ENCODE peak calls at places on chromosomes 3 and 15, in eight cellular contexts. N is lower leg skin, T is psoas muscle, L is breast epithelium, Q is spleen, V is NB4, J is AG09309, I is MCF 10A. G is an unnamed sample.

GRCh38 chr15:95853350-95853749 is 477.1 kb upstream of the NR2F2 start:
- DNase-seq in J (no peak), V (no peak), L (no peak), T (no peak), Q (no peak), I (no peak), N (no peak), G (no peak)

GRCh38 chr15:41396111-41396510 is 6.2 kb downstream of the NDUFAF1 start:
- DNase-seq in I (no peak), Q (no peak), J (no peak), V (no peak), L (no peak), T (no peak), N (no peak), G (no peak)

GRCh38 chr15:42737529-42738328 is 801 bp upstream of the CDAN1 start:
- DNase-seq in T (no peak), Q (no peak), I (peak; percentile 62), V (no peak), J (no peak), N (no peak), L (no peak), G (no peak)

GRCh38 chr3:5128861-5129260 is 6.8 kb downstream of the ARL8B start:
- DNase-seq in Q (no peak), J (no peak), T (no peak), I (no peak), N (no peak), V (no peak), L (no peak), G (no peak)

GRCh38 chr3:42019144-42019952 is 57.4 kb upstream of the ULK4 start:
- DNase-seq in I (no peak), L (no peak), N (no peak), Q (no peak), V (no peak), T (no peak), J (no peak), G (no peak)

GRCh38 chr3:113631143-113631542 is 65.3 kb downstream of the USF3 start:
- DNase-seq in L (no peak), N (no peak), V (peak; percentile 52), Q (no peak), J (no peak), T (no peak), I (no peak), G (no peak)

GRCh38 chr3:53293867-53294266 is 38.0 kb upstream of the TKT start:
- DNase-seq in V (no peak), T (no peak), I (no peak), L (no peak), Q (no peak), N (no peak), J (no peak), G (no peak)

GRCh38 chr3:13517253-13517977 is 31.5 kb upstream of the FBLN2 start:
- DNase-seq in Q (no peak), N (peak; percentile 86), L (no peak), T (peak; percentile 87), I (no peak), J (no peak), V (no peak), G (peak; percentile 85)

GRCh38 chr3:108661699-108662098 is 72.2 kb downstream of the DZIP3 start:
- DNase-seq in J (no peak), T (no peak), L (no peak), V (no peak), Q (no peak), N (no peak), I (peak; percentile 0), G (no peak)

GRCh38 chr3:46861996-46862688 is 1.1 kb downstream of the MYL3 start:
- DNase-seq in T (peak; percentile 15), L (peak; percentile 31), Q (peak; percentile 38), N (no peak), J (no peak), I (no peak), V (no peak), G (peak; percentile 59)

GRCh38 chr3:11245827-11246662 is 26.2 kb upstream of the ATG7 start:
- DNase-seq in T (no peak), J (no peak), I (peak; percentile 24), V (no peak), L (no peak), Q (no peak), N (no peak), G (no peak)

GRCh38 chr3:132317229-132317948 is at the start of gene ACP3:
- DNase-seq in L (no peak), V (peak; percentile 92), J (peak; percentile 62), T (peak; percentile 18), Q (peak; percentile 78), N (peak; percentile 37), I (peak; percentile 73), G (no peak)

GRCh38 chr3:195773956-195774537 is 37.7 kb downstream of the MUC4 start:
- DNase-seq in I (no peak), T (no peak), L (no peak), V (no peak), N (no peak), Q (peak; percentile 41), J (no peak), G (no peak)

GRCh38 chr15:59539799-59540198 is 71.8 kb upstream of the GCNT3 start:
- DNase-seq in L (no peak), Q (no peak), T (no peak), V (no peak), I (peak; percentile 42), J (no peak), N (no peak), G (no peak)

GRCh38 chr3:28347374-28348285 is 891 bp upstream of the ZCWPW2 start:
- DNase-seq in J (peak; percentile 79), I (peak; percentile 92), V (peak; percentile 81), Q (no peak), N (peak; percentile 14), T (no peak), L (no peak), G (no peak)

GRCh38 chr15:47685141-47685870 is 32.0 kb upstream of the SEMA6D start:
- DNase-seq in J (peak; percentile 8), T (no peak), I (peak; percentile 55), L (no peak), Q (no peak), V (no peak), N (no peak), G (no peak)

GRCh38 chr3:195103623-195104022 is 167.3 kb downstream of the XXYLT1 start:
- DNase-seq in Q (peak; percentile 4), J (no peak), L (no peak), N (no peak), T (no peak), I (no peak), V (no peak), G (no peak)

GRCh38 chr3:185825379-185825638 is 467 bp upstream of the IGF2BP2 start:
- DNase-seq in V (no peak), Q (no peak), N (no peak), J (no peak), T (no peak), L (no peak), I (no peak), G (no peak)

GRCh38 chr3:183502237-183502636 is 53.3 kb downstream of the KLHL6 start:
- DNase-seq in I (no peak), V (no peak), N (no peak), Q (no peak), L (no peak), T (no peak), J (no peak), G (no peak)

GRCh38 chr3:172321035-172321434 is 127.2 kb downstream of the GHSR start:
- DNase-seq in J (no peak), L (no peak), V (peak; percentile 38), Q (no peak), I (no peak), N (no peak), T (no peak), G (no peak)

GRCh38 chr3:116930786-116931185 is 221.2 kb downstream of the TUSC7 start:
- DNase-seq in N (no peak), I (peak; percentile 34), L (no peak), Q (no peak), V (no peak), T (no peak), J (no peak), G (no peak)

DNA sequence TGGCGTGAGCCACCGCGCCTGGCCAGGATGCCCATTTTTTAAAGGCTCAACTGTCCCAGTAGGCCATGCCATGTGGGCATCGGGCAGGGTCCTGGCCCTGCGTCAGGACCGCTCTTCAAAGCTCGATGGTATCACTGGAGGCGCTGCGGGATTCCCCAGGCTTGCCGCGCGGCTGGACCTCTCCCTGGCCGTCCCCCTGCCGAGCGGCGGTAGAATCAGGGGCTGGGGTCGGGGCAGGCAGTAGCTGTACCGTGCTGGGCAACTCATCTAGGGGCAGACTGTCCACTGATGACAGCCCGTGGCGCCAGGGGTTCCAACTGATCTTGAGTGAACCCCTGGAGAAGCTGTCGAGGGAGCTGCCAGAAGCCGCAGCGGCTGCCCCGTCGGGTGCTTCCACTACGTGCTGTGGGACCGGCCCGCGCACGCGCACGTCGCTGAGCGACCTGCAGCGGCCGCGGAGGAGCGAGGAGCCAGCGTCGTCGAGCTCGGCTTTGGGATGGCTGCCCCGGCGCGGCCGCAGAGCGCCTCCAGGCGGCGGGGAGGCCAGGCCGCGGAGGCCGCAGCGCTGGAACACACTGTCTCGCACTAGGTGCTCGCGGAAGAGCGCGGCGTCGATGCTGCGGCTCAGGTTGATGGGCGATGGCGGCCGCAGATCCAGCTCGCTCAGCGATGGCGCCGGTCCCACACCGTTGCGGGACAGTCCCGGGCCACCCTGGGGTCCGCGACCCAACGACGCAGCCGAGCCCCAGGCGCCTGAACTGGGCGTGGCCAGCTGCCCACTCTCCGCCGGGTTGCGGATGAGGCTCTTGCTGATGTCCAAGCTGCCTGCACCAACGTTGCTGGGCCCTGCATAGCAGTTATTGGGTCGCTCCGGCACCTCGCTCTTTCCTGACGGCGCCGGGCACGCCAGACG is 5.8 kb downstream of the PRRT3 start:
- DNase-seq in T (peak; percentile 90), I (peak; percentile 90), Q (peak; percentile 96), N (peak; percentile 75), J (peak; percentile 40), V (peak; percentile 94), L (peak; percentile 87), G (peak; percentile 95)
- TF ChIP-seq CTCF in T (peak; percentile 61), I (peak; percentile 82), Q (peak; percentile 74), N (no peak), J (peak; percentile 50), V (peak; percentile 70), L (peak; percentile 35), G (peak; percentile 81)

DNA sequence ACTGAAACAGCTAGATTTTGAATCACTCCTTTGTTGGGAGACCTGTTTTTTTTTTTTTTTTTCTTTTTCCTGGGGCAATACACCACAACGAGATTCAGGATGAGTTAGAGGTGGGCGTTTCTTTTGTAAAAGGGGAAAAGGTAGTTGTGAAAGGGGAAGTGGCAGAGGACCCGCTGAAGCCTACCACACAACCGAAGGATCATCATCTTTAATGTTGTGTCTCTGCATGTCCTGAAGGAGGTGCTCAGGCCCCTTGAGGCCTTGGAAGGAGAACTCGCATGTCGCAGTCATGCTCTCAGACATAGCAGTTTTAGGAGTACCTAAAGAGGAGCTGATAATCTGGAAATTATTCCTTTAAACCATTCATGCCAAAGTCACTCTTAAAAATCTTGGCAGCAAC is 137.9 kb upstream of the LRIG1 start:
- DNase-seq in T (no peak), N (no peak), Q (no peak), L (no peak), J (no peak), V (peak; percentile 45), I (peak; percentile 5), G (no peak)
- TF ChIP-seq CTCF in T (no peak), N (no peak), Q (no peak), L (no peak), J (no peak), V (peak; percentile 5), I (no peak), G (peak; percentile 31)

GRCh38 chr3:175005881-175006280 is 146.7 kb downstream of the NAALADL2 start:
- DNase-seq in V (no peak), Q (no peak), J (peak; percentile 44), T (no peak), N (no peak), L (no peak), I (no peak), G (no peak)
- TF ChIP-seq CTCF in V (no peak), Q (no peak), J (no peak), T (no peak), N (no peak), L (no peak), I (no peak), G (no peak)

GRCh38 chr3:58422756-58423324 is 10.8 kb downstream of the PDHB start:
- DNase-seq in J (no peak), V (peak; percentile 30), Q (no peak), I (peak; percentile 16), T (no peak), N (no peak), L (no peak), G (no peak)
- TF ChIP-seq CTCF in J (peak; percentile 33), V (no peak), Q (no peak), I (peak; percentile 13), T (peak; percentile 10), N (no peak), L (no peak), G (peak; percentile 57)

G was measured in chondrocyte.